ENCODE peak calls at places on chromosomes 16 and 17, in six cellular contexts. G is WTC11; S is stimulated activated CD4-positive, alpha-beta T cell treated with anti-CD3 and anti-CD28 coated beads, Interleukin-2, amount 100 ng/mL, for 24 hours; Y is T-cell; M is NCI-H774; F is pons. X is an unnamed sample.
A peak's percentile ranks its signal among the peaks of the same experiment; 100 is the strongest.

GRCh38 chr17:61461586-61461966 is 9.4 kb downstream of the TBX4 start:
- DNase-seq in F (no peak), Y (no peak), G (no peak), S (no peak), M (no peak), X (no peak)

GRCh38 chr17:13589658-13590057 is 12.1 kb downstream of the HS3ST3A1 start:
- DNase-seq in G (no peak), S (no peak), M (no peak), Y (no peak), F (no peak), X (no peak)

GRCh38 chr16:66953462-66954096 is 7.5 kb upstream of the CES3 start:
- DNase-seq in Y (no peak), M (no peak), S (no peak), F (no peak), G (no peak), X (no peak)

GRCh38 chr16:8376858-8377257 is 213.5 kb downstream of the TMEM114 start:
- DNase-seq in Y (no peak), F (no peak), G (no peak), M (no peak), S (no peak), X (no peak)

GRCh38 chr16:3508736-3509135 is 7.9 kb downstream of the CLUAP1 start:
- DNase-seq in M (no peak), F (no peak), Y (no peak), G (no peak), S (no peak), X (no peak)

GRCh38 chr16:27538508-27538907 is 11.2 kb downstream of the GTF3C1 start:
- DNase-seq in M (no peak), G (no peak), Y (no peak), S (no peak), F (no peak), X (no peak)

GRCh38 chr17:4806770-4807533 is at the start of gene PLD2:
- DNase-seq in S (peak; percentile 88), Y (peak; percentile 79), G (peak; percentile 85), M (peak; percentile 71), F (peak; percentile 79), X (peak; percentile 73)

GRCh38 chr17:60661489-60661888 is 16.2 kb upstream of the BCAS3 start:
- DNase-seq in M (no peak), S (no peak), F (no peak), Y (no peak), G (no peak), X (no peak)

GRCh38 chr17:3973498-3974137 is 9.4 kb upstream of the ATP2A3 start:
- DNase-seq in G (no peak), M (no peak), S (no peak), F (no peak), Y (no peak), X (no peak)

GRCh38 chr16:80606221-80606766 is 65.5 kb downstream of the DYNLRB2 start:
- DNase-seq in G (no peak), M (no peak), Y (no peak), S (no peak), F (no peak), X (no peak)

GRCh38 chr17:63317166-63317845 is 128.8 kb downstream of the CYB561 start:
- DNase-seq in S (no peak), M (no peak), F (no peak), Y (no peak), G (no peak), X (no peak)

GRCh38 chr16:27222499-27223225 is 19.3 kb downstream of the KDM8 start:
- DNase-seq in F (no peak), G (no peak), Y (no peak), M (no peak), S (no peak), X (peak; percentile 71)

GRCh38 chr16:84406006-84406963 is 37.9 kb downstream of the ATP2C2 start:
- DNase-seq in M (no peak), G (no peak), F (peak; percentile 96), S (no peak), Y (no peak), X (no peak)

GRCh38 chr16:58733248-58733670 is 857 bp downstream of the GOT2 start:
- DNase-seq in F (peak; percentile 38), M (no peak), G (no peak), S (no peak), Y (no peak), X (peak; percentile 26)

GRCh38 chr16:66150691-66151090 is 215.8 kb upstream of the CDH5 start:
- DNase-seq in M (no peak), F (no peak), Y (no peak), S (no peak), G (no peak), X (peak; percentile 90)

GRCh38 chr16:31243734-31244670 is 15.8 kb upstream of the ITGAM start:
- DNase-seq in Y (no peak), S (no peak), F (peak; percentile 84), M (no peak), G (no peak), X (no peak)

GRCh38 chr17:58487589-58488427 is at the start of gene HSF5:
- DNase-seq in M (no peak), Y (peak; percentile 79), S (peak; percentile 74), F (no peak), G (peak; percentile 78), X (no peak)

X was measured in fibroblast of villous mesenchyme.